ENCODE peak calls at places on chromosomes 2 and 18, in nine cellular contexts. E is germinal center, H is endothelial cell, I is hepatocyte, G is lower lobe of right lung, B is type B pancreatic cell, N is EH, S is Peyer's patch, A is amniotic stem cell. T is an unnamed sample.

GRCh38 chr2:118145207-118145606 is 56.9 kb downstream of the INSIG2 start:
- DNase-seq in E (no peak), H (no peak), I (no peak), G (no peak), B (no peak), N (no peak), S (no peak), A (no peak), T (no peak)

GRCh38 chr2:241804326-241805276 is 4.4 kb upstream of the NEU4 start:
- DNase-seq in E (no peak), H (peak), I (peak), G (peak), B (peak), N (peak), S (peak), A (no peak), T (peak)

GRCh38 chr18:49247786-49248185 is 212.7 kb downstream of the DYM start:
- DNase-seq in E (no peak), H (no peak), I (no peak), G (no peak), B (no peak), N (peak), S (no peak), A (no peak), T (no peak)

GRCh38 chr2:133819906-133820305 is 251.6 kb upstream of the NCKAP5 start:
- DNase-seq in E (no peak), H (no peak), I (no peak), G (no peak), B (no peak), N (peak), S (no peak), A (no peak), T (no peak)

GRCh38 chr2:68936889-68937288 is 15.8 kb downstream of the GKN2 start:
- DNase-seq in E (no peak), H (no peak), I (no peak), G (no peak), B (no peak), N (peak), S (no peak), A (no peak), T (no peak)

GRCh38 chr2:120741514-120742448 is 6.1 kb downstream of the GLI2 start:
- DNase-seq in E (no peak), H (no peak), I (no peak), G (no peak), B (no peak), N (peak), S (no peak), A (no peak), T (no peak)

GRCh38 chr2:67309281-67309680 is 87.9 kb upstream of the ETAA1 start:
- DNase-seq in E (no peak), H (no peak), I (peak), G (no peak), B (no peak), N (peak), S (no peak), A (no peak), T (no peak)

GRCh38 chr18:908631-909621 is 4.3 kb downstream of the ADCYAP1 start:
- DNase-seq in E (no peak), H (peak), I (no peak), G (no peak), B (no peak), N (no peak), S (no peak), A (no peak), T (no peak)

GRCh38 chr2:120376101-120376500 is 30.2 kb downstream of the INHBB start:
- DNase-seq in E (no peak), H (no peak), I (no peak), G (no peak), B (no peak), N (no peak), S (no peak), A (no peak), T (no peak)

GRCh38 chr2:25371253-25372241 is 29.8 kb upstream of the DNMT3A start:
- DNase-seq in E (no peak), H (no peak), I (peak), G (no peak), B (no peak), N (no peak), S (no peak), A (no peak), T (no peak)

GRCh38 chr2:145350011-145350410 is 830.1 kb upstream of the ZEB2 start:
- DNase-seq in E (no peak), H (no peak), I (no peak), G (no peak), B (no peak), N (peak), S (no peak), A (peak), T (no peak)

GRCh38 chr2:176269319-176270099 is at the start of gene MTX2:
- DNase-seq in E (peak), H (peak), I (peak), G (peak), B (peak), N (peak), S (peak), A (peak), T (peak)

GRCh38 chr2:84971799-84972790 is 1.1 kb downstream of the KCMF1 start:
- DNase-seq in E (peak), H (peak), I (peak), G (peak), B (peak), N (peak), S (peak), A (no peak), T (peak)

GRCh38 chr2:174522553-174522952 is 35.7 kb upstream of the GPR155 start:
- DNase-seq in E (no peak), H (no peak), I (no peak), G (no peak), B (no peak), N (peak), S (no peak), A (no peak), T (peak)

GRCh38 chr2:31049913-31050588 is 88.2 kb downstream of the GALNT14 start:
- DNase-seq in E (no peak), H (no peak), I (no peak), G (no peak), B (no peak), N (no peak), S (no peak), A (no peak), T (no peak)

GRCh38 chr18:49697757-49698595 is 115.4 kb downstream of the ACAA2 start:
- DNase-seq in E (no peak), H (no peak), I (no peak), G (peak), B (no peak), N (peak), S (no peak), A (no peak), T (no peak)

GRCh38 chr2:51000849-51001617 is 30.9 kb downstream of the NRXN1 start:
- DNase-seq in E (no peak), H (no peak), I (no peak), G (no peak), B (no peak), N (no peak), S (no peak), A (no peak), T (no peak)

GRCh38 chr18:54202851-54203250 is 21.6 kb downstream of the MBD2 start:
- DNase-seq in E (no peak), H (no peak), I (no peak), G (no peak), B (no peak), N (no peak), S (no peak), A (no peak), T (no peak)

GRCh38 chr18:8654482-8655451 is 45.5 kb downstream of the RAB12 start:
- DNase-seq in E (peak), H (no peak), I (peak), G (no peak), B (no peak), N (peak), S (no peak), A (no peak), T (peak)

GRCh38 chr18:21740474-21740723 is 193 bp upstream of the MIB1 start:
- DNase-seq in E (peak), H (no peak), I (peak), G (peak), B (no peak), N (peak), S (peak), A (peak), T (peak)

GRCh38 chr2:8036366-8036765 is 645.5 kb upstream of the ID2 start:
- DNase-seq in E (no peak), H (no peak), I (no peak), G (no peak), B (no peak), N (no peak), S (no peak), A (no peak), T (no peak)

GRCh38 chr2:7169631-7170030 is 252.4 kb downstream of the RNF144A start:
- DNase-seq in E (no peak), H (no peak), I (no peak), G (no peak), B (no peak), N (no peak), S (no peak), A (no peak), T (no peak)

GRCh38 chr2:109435866-109436634 is 177.7 kb downstream of the SEPTIN10 start:
- DNase-seq in E (no peak), H (no peak), I (no peak), G (peak), B (no peak), N (peak), S (no peak), A (no peak), T (no peak)

GRCh38 chr2:145108959-145109710 is 589.2 kb upstream of the ZEB2 start:
- DNase-seq in E (no peak), H (no peak), I (no peak), G (no peak), B (no peak), N (no peak), S (no peak), A (no peak), T (no peak)

GRCh38 chr18:32346667-32347066 is 124.0 kb downstream of the GAREM1 start:
- DNase-seq in E (no peak), H (no peak), I (peak), G (no peak), B (no peak), N (no peak), S (no peak), A (no peak), T (no peak)

GRCh38 chr2:187377335-187377734 is 70.7 kb downstream of the CALCRL start:
- DNase-seq in E (no peak), H (no peak), I (no peak), G (no peak), B (no peak), N (peak), S (no peak), A (no peak), T (no peak)

GRCh38 chr2:26516781-26517180 is 38.9 kb upstream of the OTOF start:
- DNase-seq in E (no peak), H (no peak), I (no peak), G (no peak), B (no peak), N (no peak), S (no peak), A (no peak), T (no peak)

GRCh38 chr2:176099737-176100546 is at the start of gene HOXD12:
- DNase-seq in E (no peak), H (peak), I (no peak), G (no peak), B (peak), N (no peak), S (peak), A (no peak), T (no peak)

GRCh38 chr2:43905388-43905803 is 66.6 kb downstream of the ABCG8 start:
- DNase-seq in E (no peak), H (no peak), I (no peak), G (no peak), B (no peak), N (no peak), S (no peak), A (no peak), T (peak)

GRCh38 chr18:29874519-29875098 is 1167.9 kb downstream of the DSC3 start:
- DNase-seq in E (no peak), H (peak), I (peak), G (no peak), B (no peak), N (peak), S (no peak), A (no peak), T (peak)

GRCh38 chr2:45332094-45332493 is 279.0 kb downstream of the SRBD1 start:
- DNase-seq in E (no peak), H (no peak), I (no peak), G (no peak), B (no peak), N (no peak), S (no peak), A (no peak), T (no peak)

GRCh38 chr2:17557596-17557995 is 17.1 kb downstream of the VSNL1 start:
- DNase-seq in E (no peak), H (no peak), I (no peak), G (no peak), B (no peak), N (no peak), S (no peak), A (no peak), T (no peak)

T was measured in GM13976.